ENCODE peak calls at places on chromosome 10, in five cellular contexts. P, X, W, Y and V are unnamed samples.

GRCh38 chr10:86688398-86688921 is 20.1 kb downstream of the LDB3 start:
- DNase-seq in P (peak; percentile 70), X (peak; percentile 68), W (peak; percentile 79), Y (peak; percentile 60), V (peak; percentile 54)

GRCh38 chr10:96565774-96566173 is 21.0 kb downstream of the TM9SF3 start:
- DNase-seq in P (peak; percentile 80), X (no peak), W (peak; percentile 64), Y (no peak), V (no peak)

GRCh38 chr10:49112098-49112497 is 3.2 kb downstream of the VSTM4 start:
- DNase-seq in P (no peak), X (peak; percentile 20), W (no peak), Y (no peak), V (no peak)

GRCh38 chr10:77981281-77981680 is 48.0 kb downstream of the POLR3A start:
- DNase-seq in P (no peak), X (no peak), W (no peak), Y (no peak), V (no peak)

GRCh38 chr10:78432582-78432981 is 398.9 kb downstream of the RPS24 start:
- DNase-seq in P (no peak), X (no peak), W (no peak), Y (no peak), V (no peak)

GRCh38 chr10:2897619-2898508 is 169.5 kb upstream of the PFKP start:
- DNase-seq in P (no peak), X (no peak), W (peak; percentile 54), Y (no peak), V (no peak)

GRCh38 chr10:107409517-107409916 is 245.0 kb upstream of the SORCS1 start:
- DNase-seq in P (peak; percentile 0), X (no peak), W (peak; percentile 37), Y (no peak), V (no peak)

GRCh38 chr10:117442944-117443676 is 67.9 kb upstream of the PDZD8 start:
- DNase-seq in P (peak; percentile 32), X (peak; percentile 93), W (peak; percentile 70), Y (peak; percentile 41), V (peak; percentile 57)

GRCh38 chr10:34505338-34505737 is 309.8 kb downstream of the PARD3 start:
- DNase-seq in P (no peak), X (no peak), W (no peak), Y (no peak), V (no peak)

GRCh38 chr10:17643755-17644484 is at the start of gene STAM:
- DNase-seq in P (peak; percentile 91), X (peak; percentile 91), W (peak; percentile 96), Y (peak; percentile 91), V (peak; percentile 95)

GRCh38 chr10:121927361-121927840 is 430 bp downstream of the ATE1 start:
- DNase-seq in P (peak; percentile 43), X (peak; percentile 81), W (peak; percentile 81), Y (peak; percentile 48), V (no peak)

GRCh38 chr10:76779821-76780281 is 857.8 kb downstream of the KCNMA1 start:
- DNase-seq in P (no peak), X (peak; percentile 50), W (no peak), Y (no peak), V (no peak)

GRCh38 chr10:90642136-90642535 is 215.7 kb downstream of the HTR7 start:
- DNase-seq in P (peak; percentile 46), X (no peak), W (peak; percentile 86), Y (peak; percentile 1), V (no peak)

GRCh38 chr10:43408331-43408709 is 666 bp downstream of the HNRNPF start:
- DNase-seq in P (no peak), X (no peak), W (no peak), Y (no peak), V (no peak)

GRCh38 chr10:98261436-98262277 is 6.3 kb downstream of the LOXL4 start:
- DNase-seq in P (no peak), X (no peak), W (no peak), Y (no peak), V (no peak)

GRCh38 chr10:45354261-45354660 is 19.8 kb upstream of the ALOX5 start:
- DNase-seq in P (no peak), X (no peak), W (no peak), Y (peak; percentile 80), V (no peak)

GRCh38 chr10:89702121-89702480 is 711 bp downstream of the KIF20B start:
- DNase-seq in P (peak; percentile 5), X (no peak), W (peak; percentile 31), Y (no peak), V (no peak)

GRCh38 chr10:115402690-115403089 is 309.5 kb downstream of the ATRNL1 start:
- DNase-seq in P (peak; percentile 30), X (no peak), W (peak; percentile 52), Y (no peak), V (no peak)

GRCh38 chr10:100103581-100103980 is 21.9 kb upstream of the CPN1 start:
- DNase-seq in P (peak; percentile 31), X (no peak), W (no peak), Y (no peak), V (no peak)

GRCh38 chr10:78171633-78172032 is 138.0 kb downstream of the RPS24 start:
- DNase-seq in P (no peak), X (no peak), W (no peak), Y (no peak), V (no peak)

GRCh38 chr10:43160067-43160918 is 22.0 kb downstream of the CSGALNACT2 start:
- DNase-seq in P (peak; percentile 90), X (no peak), W (peak; percentile 37), Y (no peak), V (no peak)

GRCh38 chr10:8350250-8350967 is 295.9 kb downstream of the GATA3 start:
- DNase-seq in P (peak; percentile 34), X (no peak), W (peak; percentile 57), Y (peak; percentile 60), V (no peak)

GRCh38 chr10:22611425-22612111 is 102.8 kb downstream of the PIP4K2A start:
- DNase-seq in P (no peak), X (no peak), W (no peak), Y (no peak), V (no peak)

GRCh38 chr10:101393378-101393777 is 39.4 kb downstream of the BTRC start:
- DNase-seq in P (no peak), X (no peak), W (no peak), Y (no peak), V (no peak)

GRCh38 chr10:99234067-99234738 is 1.4 kb downstream of the HPSE2 start:
- DNase-seq in P (peak; percentile 31), X (peak; percentile 72), W (peak; percentile 77), Y (peak; percentile 18), V (no peak)

GRCh38 chr10:108112218-108112617 is 947.7 kb upstream of the SORCS1 start:
- DNase-seq in P (no peak), X (no peak), W (no peak), Y (no peak), V (no peak)

GRCh38 chr10:23192396-23192740 is 256 bp downstream of the PTF1A start:
- DNase-seq in P (no peak), X (no peak), W (no peak), Y (no peak), V (no peak)

GRCh38 chr10:78458983-78459638 is 425.4 kb downstream of the RPS24 start:
- DNase-seq in P (peak; percentile 90), X (no peak), W (peak; percentile 71), Y (no peak), V (no peak)

DNA sequence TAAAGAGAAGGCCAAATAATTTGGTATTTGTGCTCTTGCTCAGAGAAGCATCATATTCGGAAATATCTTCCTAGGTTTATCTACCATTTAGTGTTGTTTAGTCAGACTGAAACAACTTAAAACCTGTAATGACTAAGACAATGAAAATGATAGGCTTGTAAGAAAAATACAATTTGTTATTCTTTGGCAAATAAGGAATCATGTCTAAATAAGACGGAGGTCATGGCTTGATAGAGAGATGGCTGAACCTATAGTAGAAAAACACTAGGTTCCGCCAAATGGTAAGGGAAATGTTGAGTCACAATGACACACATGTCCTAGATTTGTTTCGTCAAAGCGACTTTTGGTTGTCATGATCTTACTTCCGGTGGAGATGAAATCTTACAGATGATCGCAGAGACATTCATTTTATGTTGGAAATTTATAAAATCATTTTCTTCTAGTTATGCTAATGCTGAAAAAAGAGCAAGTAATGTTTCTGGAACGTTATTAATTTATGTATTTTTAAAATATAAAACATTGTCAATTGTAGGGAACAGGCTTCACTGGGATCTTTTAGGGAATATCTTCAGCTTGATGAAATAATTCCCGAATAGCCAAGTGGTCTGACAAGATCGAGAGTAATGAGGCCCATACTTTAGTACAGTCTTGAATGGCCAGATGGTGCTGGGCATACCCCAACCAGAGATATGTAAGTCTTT is 1.0 kb downstream of the SRGN start:
- DNase-seq in P (peak; percentile 52), X (no peak), W (no peak), Y (no peak), V (no peak)
- H3K4me3 ChIP-seq in P (no peak overlapping the region), X (no peak overlapping the region), W (no peak overlapping the region), Y (no peak overlapping the region), V (no peak overlapping the region)

DNA sequence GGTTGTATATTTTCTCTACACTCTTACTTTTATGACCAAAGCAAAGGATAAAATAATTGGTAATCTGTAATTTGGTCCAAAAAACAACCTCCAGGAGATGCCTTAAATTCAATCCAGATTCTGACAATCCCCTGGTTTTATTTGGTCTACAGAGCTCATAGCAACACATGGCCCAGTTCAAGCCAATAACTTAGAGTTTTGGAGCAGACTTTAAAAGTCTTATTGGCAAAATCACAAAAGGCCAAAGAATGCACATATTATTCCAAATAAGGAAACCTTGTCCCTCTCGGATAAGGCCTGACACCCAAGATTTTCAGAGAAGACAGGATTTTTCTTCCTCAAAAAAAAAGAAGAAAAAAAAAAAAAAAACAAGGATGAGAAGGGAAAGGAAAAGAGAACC is 51.9 kb downstream of the SORBS1 start:
- DNase-seq in P (no peak), X (no peak), W (no peak), Y (no peak), V (no peak)
- H4K91ac ChIP-seq in P (no peak overlapping the region), X (no peak overlapping the region), W (no peak overlapping the region), Y (no peak overlapping the region), V (no peak overlapping the region)

GRCh38 chr10:5981529-5981928 is 4.2 kb upstream of the IL15RA start:
- DNase-seq in P (no peak), X (peak; percentile 28), W (no peak), Y (no peak), V (no peak)
- H3K14ac ChIP-seq in P (no peak overlapping the region), X (no peak overlapping the region), W (no peak overlapping the region), Y (no peak overlapping the region), V (no peak overlapping the region)

GRCh38 chr10:11440250-11441150 is 170.9 kb downstream of the USP6NL start:
- DNase-seq in P (no peak), X (peak; percentile 38), W (no peak), Y (no peak), V (no peak)
- H3K4me3 ChIP-seq in P (no peak overlapping the region), X (no peak overlapping the region), W (no peak overlapping the region), Y (no peak overlapping the region), V (no peak overlapping the region)

GRCh38 chr10:132933308-132934042 is 8.9 kb downstream of the CFAP46 start:
- DNase-seq in P (no peak), X (no peak), W (no peak), Y (no peak), V (no peak)
- H4K91ac ChIP-seq in P (no peak overlapping the region), X (no peak overlapping the region), W (no peak overlapping the region), Y (no peak overlapping the region), V (no peak overlapping the region)

GRCh38 chr10:119516381-119517234 is 25.9 kb downstream of the RGS10 start:
- DNase-seq in P (no peak), X (no peak), W (peak; percentile 70), Y (peak; percentile 91), V (no peak)
- H3K14ac ChIP-seq in P (peak overlapping the region; percentile 95), X (no peak overlapping the region), W (no peak overlapping the region), Y (peak overlapping the region; percentile 6), V (no peak overlapping the region)